ENCODE peak calls at places on chromosomes 16 and 17, in four cellular contexts. One of them, this sample, is unnamed. For H3K4me1 and H3K9me3, the result is how much of the 10 kb centered on the place peaks cover.

GRCh38 chr16:22685162-22685830 is 128.7 kb upstream of the HS3ST2 start:
- DNase-seq in left lung: no peak
- DNase-seq in uterus: peak
- DNase-seq in upper lobe of right lung: no peak
- DNase-seq in this sample: peak

GRCh38 chr16:67873435-67874146 is 739 bp downstream of the EDC4 start:
- DNase-seq in left lung: no peak
- DNase-seq in uterus: no peak
- DNase-seq in upper lobe of right lung: no peak
- DNase-seq in this sample: no peak

GRCh38 chr17:64411999-64412771 is 21.5 kb upstream of the PECAM1 start:
- DNase-seq in left lung: peak
- DNase-seq in uterus: peak
- DNase-seq in upper lobe of right lung: peak
- DNase-seq in this sample: no peak

GRCh38 chr17:29726721-29727252 is 104.1 kb upstream of the CORO6 start:
- DNase-seq in left lung: no peak
- DNase-seq in uterus: no peak
- DNase-seq in upper lobe of right lung: no peak
- DNase-seq in this sample: no peak

GRCh38 chr16:9372934-9373890 is 281.8 kb downstream of the HAPSTR1 start:
- DNase-seq in left lung: no peak
- DNase-seq in uterus: no peak
- DNase-seq in upper lobe of right lung: no peak
- DNase-seq in this sample: no peak

GRCh38 chr17:49687878-49688491 is 10.1 kb upstream of the SPOP start:
- DNase-seq in left lung: no peak
- DNase-seq in uterus: no peak
- DNase-seq in upper lobe of right lung: no peak
- DNase-seq in this sample: no peak

GRCh38 chr17:74451557-74451956 is 14.9 kb upstream of the CD300A start:
- DNase-seq in left lung: no peak
- DNase-seq in uterus: no peak
- DNase-seq in upper lobe of right lung: no peak
- DNase-seq in this sample: no peak

GRCh38 chr17:17740627-17741237 is 59.5 kb downstream of the RAI1 start:
- DNase-seq in left lung: no peak
- DNase-seq in uterus: no peak
- DNase-seq in upper lobe of right lung: no peak
- DNase-seq in this sample: no peak

GRCh38 chr17:73096866-73097265 is 4.4 kb upstream of the SLC39A11 start:
- DNase-seq in left lung: no peak
- DNase-seq in uterus: no peak
- DNase-seq in upper lobe of right lung: peak
- DNase-seq in this sample: peak

GRCh38 chr17:70109497-70109896 is 34.5 kb downstream of the KCNJ16 start:
- DNase-seq in left lung: no peak
- DNase-seq in uterus: peak
- DNase-seq in upper lobe of right lung: no peak
- DNase-seq in this sample: no peak

GRCh38 chr17:68805609-68806008 is 149.6 kb downstream of the ABCA8 start:
- DNase-seq in left lung: no peak
- DNase-seq in uterus: no peak
- DNase-seq in upper lobe of right lung: no peak
- DNase-seq in this sample: no peak

GRCh38 chr17:16342979-16343378 is 10.3 kb downstream of the CENPV start:
- DNase-seq in left lung: no peak
- DNase-seq in uterus: no peak
- DNase-seq in upper lobe of right lung: peak
- DNase-seq in this sample: no peak

GRCh38 chr17:21375757-21376584 is at the start of gene KCNJ12:
- DNase-seq in left lung: peak
- DNase-seq in uterus: no peak
- DNase-seq in upper lobe of right lung: no peak
- DNase-seq in this sample: no peak

GRCh38 chr16:55488306-55488705 is 9.3 kb downstream of the MMP2 start:
- DNase-seq in left lung: no peak
- DNase-seq in uterus: peak
- DNase-seq in upper lobe of right lung: no peak
- DNase-seq in this sample: no peak

GRCh38 chr17:7014995-7015586 is 2.7 kb downstream of the RNASEK start:
- DNase-seq in left lung: no peak
- DNase-seq in uterus: no peak
- DNase-seq in upper lobe of right lung: no peak
- DNase-seq in this sample: peak

GRCh38 chr16:53502331-53503269 is at the start of gene AKTIP:
- DNase-seq in left lung: peak
- DNase-seq in uterus: peak
- DNase-seq in upper lobe of right lung: peak
- DNase-seq in this sample: peak

GRCh38 chr16:66084306-66084705 is 282.2 kb upstream of the CDH5 start:
- DNase-seq in left lung: no peak
- DNase-seq in uterus: no peak
- DNase-seq in upper lobe of right lung: no peak
- DNase-seq in this sample: no peak

GRCh38 chr17:57607553-57608120 is 137.5 kb downstream of the CCDC182 start:
- DNase-seq in left lung: no peak
- DNase-seq in uterus: no peak
- DNase-seq in upper lobe of right lung: peak
- DNase-seq in this sample: peak

GRCh38 chr16:72946474-72947194 is 101.3 kb downstream of the ZFHX3 start:
- DNase-seq in left lung: no peak
- DNase-seq in uterus: no peak
- DNase-seq in upper lobe of right lung: no peak
- DNase-seq in this sample: peak

GRCh38 chr17:6507535-6507934 is 48.8 kb downstream of the PITPNM3 start:
- DNase-seq in left lung: no peak
- DNase-seq in uterus: peak
- DNase-seq in upper lobe of right lung: peak
- DNase-seq in this sample: peak

GRCh38 chr16:81277681-81278080 is 37.1 kb upstream of the GAN start:
- DNase-seq in left lung: no peak
- DNase-seq in uterus: no peak
- DNase-seq in upper lobe of right lung: peak
- DNase-seq in this sample: no peak

GRCh38 chr17:82931696-82932060 is 91.9 kb upstream of the ZNF750 start:
- DNase-seq in left lung: no peak
- DNase-seq in uterus: peak
- DNase-seq in upper lobe of right lung: peak
- DNase-seq in this sample: peak

GRCh38 chr17:78679495-78680395 is 102.3 kb downstream of the CYTH1 start:
- DNase-seq in left lung: no peak
- DNase-seq in uterus: no peak
- DNase-seq in upper lobe of right lung: peak
- DNase-seq in this sample: no peak

GRCh38 chr16:87713469-87714229 is 52.1 kb downstream of the KLHDC4 start:
- DNase-seq in left lung: peak
- DNase-seq in uterus: no peak
- DNase-seq in upper lobe of right lung: no peak
- DNase-seq in this sample: no peak

GRCh38 chr16:68298907-68299515 is 11.7 kb downstream of the SLC7A6OS start:
- DNase-seq in left lung: no peak
- DNase-seq in uterus: peak
- DNase-seq in upper lobe of right lung: peak
- DNase-seq in this sample: peak

GRCh38 chr17:72606656-72607055 is 485.8 kb downstream of the SLC39A11 start:
- DNase-seq in left lung: no peak
- DNase-seq in uterus: no peak
- DNase-seq in upper lobe of right lung: no peak
- DNase-seq in this sample: no peak

GRCh38 chr17:48994548-48995331 is 2.4 kb upstream of the IGF2BP1 start:
- DNase-seq in left lung: no peak
- DNase-seq in uterus: no peak
- DNase-seq in upper lobe of right lung: no peak
- DNase-seq in this sample: no peak

GRCh38 chr17:9703781-9704082 is 58.4 kb downstream of the USP43 start:
- DNase-seq in left lung: no peak
- DNase-seq in uterus: no peak
- DNase-seq in upper lobe of right lung: no peak
- DNase-seq in this sample: no peak

GRCh38 chr17:61354895-61355294 is 44.7 kb upstream of the TBX2 start:
- DNase-seq in left lung: no peak
- DNase-seq in uterus: no peak
- DNase-seq in upper lobe of right lung: no peak
- DNase-seq in this sample: no peak

GRCh38 chr17:57578608-57578990 is 166.5 kb downstream of the CCDC182 start:
- DNase-seq in left lung: no peak
- DNase-seq in uterus: no peak
- DNase-seq in upper lobe of right lung: no peak
- DNase-seq in this sample: no peak

GRCh38 chr17:82065638-82066303 is at the start of gene DUS1L:
- DNase-seq in left lung: peak
- DNase-seq in uterus: peak
- DNase-seq in upper lobe of right lung: peak
- DNase-seq in this sample: peak

GRCh38 chr16:106623-107324 is 28.7 kb downstream of the MPG start:
- DNase-seq in left lung: no peak
- DNase-seq in uterus: peak
- DNase-seq in upper lobe of right lung: no peak
- DNase-seq in this sample: no peak

GRCh38 chr16:30368122-30368791 is 2.0 kb downstream of the TBC1D10B start:
- DNase-seq in left lung: no peak
- DNase-seq in uterus: no peak
- DNase-seq in upper lobe of right lung: no peak
- DNase-seq in this sample: peak

GRCh38 chr16:76157629-76158028 is 119.6 kb upstream of the CNTNAP4 start:
- DNase-seq in left lung: no peak
- DNase-seq in uterus: no peak
- DNase-seq in upper lobe of right lung: no peak
- DNase-seq in this sample: no peak

GRCh38 chr16:9647981-9648701 is 534.1 kb downstream of the GRIN2A start:
- DNase-seq in left lung: no peak
- DNase-seq in uterus: no peak
- DNase-seq in upper lobe of right lung: no peak
- DNase-seq in this sample: no peak

DNA sequence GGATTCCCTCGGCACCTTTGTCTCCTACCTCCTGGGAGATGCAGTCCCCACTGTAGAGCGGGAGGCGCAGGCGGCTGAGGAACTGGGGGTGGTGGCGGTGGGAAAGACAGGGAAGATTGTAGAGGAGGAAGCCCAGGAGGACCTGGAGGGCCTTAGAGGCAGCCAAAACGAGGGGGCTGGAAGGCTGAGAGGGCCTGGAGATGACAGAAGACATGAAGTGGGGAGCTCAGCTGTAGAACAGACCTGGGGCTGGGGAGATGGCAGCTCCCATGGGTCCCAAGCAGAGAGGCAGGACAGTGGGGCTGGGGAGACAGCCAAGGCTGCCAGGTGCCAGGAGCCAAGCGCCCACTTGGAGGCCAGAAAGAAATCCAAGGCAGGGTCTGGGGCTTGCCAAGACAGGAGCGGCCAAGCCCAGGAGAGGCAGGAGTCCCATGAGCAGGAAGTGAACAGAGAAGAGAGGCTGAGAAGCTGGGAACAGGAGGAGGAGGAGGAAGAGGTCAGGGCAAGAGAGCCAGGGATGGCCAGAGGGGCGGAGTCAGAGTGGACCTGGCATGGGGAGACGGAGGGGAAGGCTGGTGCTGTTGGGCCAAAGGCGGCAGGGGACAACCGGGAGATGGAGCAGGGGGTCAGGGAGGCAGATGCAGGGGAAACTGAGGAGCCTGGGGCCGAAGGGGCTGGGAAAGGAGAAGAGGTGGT is 803 bp downstream of the APOBR start:
- DNase-seq in left lung: peak
- DNase-seq in uterus: no peak
- DNase-seq in upper lobe of right lung: no peak
- DNase-seq in this sample: no peak
- H3K27ac ChIP-seq in left lung: peak
- H3K27ac ChIP-seq in uterus: no peak
- H3K27ac ChIP-seq in upper lobe of right lung: peak
- H3K27ac ChIP-seq in this sample: no peak

DNA sequence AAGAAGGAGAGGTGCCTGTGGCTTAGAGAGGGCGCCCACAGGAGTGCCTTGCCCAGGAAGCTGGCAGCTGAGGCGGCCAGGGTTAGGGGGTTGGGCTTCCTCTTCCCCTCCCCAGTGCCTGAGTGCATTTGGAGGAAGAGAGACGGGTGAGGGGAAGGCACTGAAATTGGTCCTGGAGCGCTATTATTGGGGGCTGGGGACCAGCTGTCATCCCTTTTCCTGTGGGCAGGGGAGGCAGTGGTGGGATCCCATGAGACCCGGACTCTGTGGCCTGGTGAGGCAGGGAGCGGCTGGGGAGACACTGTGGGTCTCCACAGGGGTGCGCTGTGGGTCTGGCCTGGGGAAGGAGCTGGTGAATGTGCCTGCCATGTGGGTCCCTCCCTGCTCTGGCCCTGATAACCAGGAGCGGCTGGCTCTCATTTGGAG is 259.7 kb downstream of the SEC14L1 start:
- DNase-seq in left lung: no peak
- DNase-seq in uterus: no peak
- DNase-seq in upper lobe of right lung: no peak
- DNase-seq in this sample: no peak
- H3K4me1 ChIP-seq in left lung: under half
- H3K4me1 ChIP-seq in uterus: under half
- H3K4me1 ChIP-seq in upper lobe of right lung: under half
- H3K4me1 ChIP-seq in this sample: under half

DNA sequence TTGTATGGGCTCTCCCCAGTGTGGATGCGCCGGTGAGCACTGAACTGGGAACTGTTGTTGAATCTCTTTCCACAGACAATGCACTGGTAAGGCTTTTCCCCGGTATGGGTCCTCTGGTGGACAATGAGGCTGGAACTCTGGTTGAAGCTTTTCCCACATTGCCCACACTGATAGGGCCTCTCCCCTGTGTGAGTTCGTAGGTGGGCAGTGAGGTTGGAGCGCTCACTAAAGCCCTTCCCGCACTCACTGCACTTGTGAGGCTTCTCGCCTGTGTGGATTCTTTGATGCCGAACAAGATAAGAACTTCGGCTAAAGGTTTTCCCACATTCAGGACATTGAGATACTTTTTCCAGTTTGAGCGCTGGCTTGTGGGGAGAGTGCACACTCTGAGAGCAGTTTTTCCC is 17.8 kb downstream of the ZSCAN32 start:
- DNase-seq in left lung: no peak
- DNase-seq in uterus: no peak
- DNase-seq in upper lobe of right lung: no peak
- DNase-seq in this sample: no peak
- H3K9me3 ChIP-seq in left lung: under half
- H3K9me3 ChIP-seq in uterus: under half
- H3K9me3 ChIP-seq in upper lobe of right lung: half or more
- H3K9me3 ChIP-seq in this sample: under half

DNA sequence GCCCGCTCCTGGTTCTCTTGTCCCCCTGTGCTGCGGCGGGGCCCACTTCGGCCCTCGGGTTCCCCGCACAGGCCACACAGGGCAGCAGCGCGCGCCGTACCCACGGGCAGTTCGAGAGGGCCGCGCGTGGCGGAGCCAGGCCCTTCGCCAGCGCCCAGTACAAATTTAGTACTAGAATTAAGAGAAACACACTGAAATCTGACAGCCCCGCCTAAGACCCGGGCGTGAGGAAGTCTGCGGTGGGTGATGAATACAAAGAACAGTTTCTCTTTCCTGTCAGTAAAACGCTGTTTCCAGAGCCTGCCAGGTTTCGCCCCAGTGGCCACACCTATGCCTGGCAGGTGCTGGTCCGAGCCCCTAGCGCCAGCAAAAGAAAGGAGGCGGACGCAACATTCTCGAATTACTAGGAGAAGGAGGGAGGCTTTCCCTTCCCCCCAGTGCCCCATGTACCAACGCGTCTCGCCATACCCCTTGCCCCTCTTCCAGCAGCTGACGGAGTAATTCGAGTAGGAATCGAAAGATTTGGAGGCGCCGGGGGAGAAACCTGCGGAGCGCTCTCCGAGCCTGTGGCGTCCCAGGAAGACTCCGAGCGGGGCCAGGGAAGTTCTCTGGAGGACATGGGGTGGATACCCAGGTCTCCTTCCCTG is 591 bp upstream of the SLFN5 start:
- DNase-seq in left lung: peak
- DNase-seq in uterus: peak
- DNase-seq in upper lobe of right lung: peak
- DNase-seq in this sample: peak
- H3K27ac ChIP-seq in left lung: peak
- H3K27ac ChIP-seq in uterus: peak
- H3K27ac ChIP-seq in upper lobe of right lung: peak
- H3K27ac ChIP-seq in this sample: no peak